ENCODE peak calls at places on chromosome 11, in four cellular contexts. H is choroid plexus epithelial cell, I is foreskin fibroblast, T is fibroblast of lung. L is an unnamed sample.

GRCh38 chr11:112421854-112422253 is 161.2 kb upstream of the PLET1 start:
- DNase-seq in I (no peak), H (no peak), T (no peak), L (no peak)

GRCh38 chr11:69403556-69404215 is 77.8 kb upstream of the LINC01488 start:
- DNase-seq in H (peak; percentile 45), I (peak; percentile 61), T (peak; percentile 52), L (no peak)

GRCh38 chr11:76209956-76210885 is 3.9 kb upstream of the WNT11 start:
- DNase-seq in T (peak; percentile 78), I (peak; percentile 67), H (peak; percentile 83), L (peak; percentile 47)

GRCh38 chr11:61616443-61616842 is 35.6 kb upstream of the SYT7 start:
- DNase-seq in H (peak; percentile 31), T (peak; percentile 83), I (peak; percentile 68), L (no peak)

GRCh38 chr11:46330154-46330886 is 16.9 kb upstream of the DGKZ start:
- DNase-seq in T (no peak), H (peak; percentile 25), I (no peak), L (no peak)

GRCh38 chr11:128942807-128943430 is at the start of gene TP53AIP1:
- DNase-seq in T (no peak), H (no peak), I (no peak), L (no peak)

GRCh38 chr11:75105462-75105925 is 8.8 kb upstream of the OR2AT4 start:
- DNase-seq in T (peak; percentile 24), I (no peak), H (peak; percentile 58), L (no peak)

GRCh38 chr11:60921259-60921658 is 3.0 kb upstream of the TMEM132A start:
- DNase-seq in T (no peak), I (no peak), H (no peak), L (no peak)

GRCh38 chr11:68269414-68270081 is 2.2 kb downstream of the C11orf24 start:
- DNase-seq in I (peak; percentile 72), H (peak; percentile 86), T (peak; percentile 95), L (no peak)

GRCh38 chr11:79098096-79098495 is 342.7 kb downstream of the TENM4 start:
- DNase-seq in H (no peak), I (no peak), T (no peak), L (no peak)

GRCh38 chr11:69280994-69281393 is 13.0 kb upstream of the MYEOV start:
- DNase-seq in T (peak; percentile 94), I (peak; percentile 86), H (peak; percentile 81), L (peak; percentile 69)

GRCh38 chr11:65506316-65506769 is 7.5 kb downstream of the MALAT1 start:
- DNase-seq in I (no peak), H (no peak), T (no peak), L (no peak)

GRCh38 chr11:67345247-67345948 is 7.9 kb downstream of the POLD4 start:
- DNase-seq in I (no peak), T (no peak), H (no peak), L (no peak)

GRCh38 chr11:133946541-133947297 is 10.0 kb downstream of the IGSF9B start:
- DNase-seq in T (no peak), I (no peak), H (no peak), L (no peak)

GRCh38 chr11:64712430-64713030 is 10.5 kb downstream of the NRXN2 start:
- DNase-seq in H (no peak), I (no peak), T (no peak), L (no peak)

GRCh38 chr11:125903753-125904659 is at the start of gene DDX25:
- DNase-seq in T (no peak), I (no peak), H (no peak), L (no peak)

GRCh38 chr11:108669711-108670110 is 4.8 kb downstream of the DDX10 start:
- DNase-seq in H (no peak), T (peak; percentile 50), I (no peak), L (no peak)

GRCh38 chr11:61827573-61828378 is at the start of gene FADS2:
- DNase-seq in T (peak; percentile 98), H (peak; percentile 94), I (peak; percentile 99), L (peak; percentile 92)

GRCh38 chr11:128341280-128341679 is 246.1 kb downstream of the ETS1 start:
- DNase-seq in T (no peak), I (no peak), H (peak; percentile 56), L (no peak)

GRCh38 chr11:63683133-63683991 is 2.1 kb downstream of the RTN3 start:
- DNase-seq in H (no peak), T (peak; percentile 65), I (no peak), L (no peak)

GRCh38 chr11:126718319-126718718 is 282.3 kb downstream of the KIRREL3 start:
- DNase-seq in I (peak; percentile 17), H (no peak), T (no peak), L (no peak)

GRCh38 chr11:72668645-72669347 is 5.4 kb downstream of the PDE2A start:
- DNase-seq in H (no peak), I (no peak), T (peak; percentile 12), L (no peak)

GRCh38 chr11:120024046-120024445 is 113.9 kb downstream of the TRIM29 start:
- DNase-seq in T (no peak), H (peak; percentile 7), I (no peak), L (no peak)

GRCh38 chr11:79402912-79403311 is 37.9 kb downstream of the TENM4 start:
- DNase-seq in T (no peak), I (no peak), H (no peak), L (no peak)

GRCh38 chr11:118924591-118925585 is 838 bp downstream of the BCL9L start:
- DNase-seq in H (peak; percentile 53), T (peak; percentile 42), I (no peak), L (no peak)

GRCh38 chr11:2381494-2382128 is 4.5 kb downstream of the CD81 start:
- DNase-seq in I (no peak), H (no peak), T (no peak), L (no peak)

GRCh38 chr11:7595951-7596350 is 77.3 kb downstream of the CYB5R2 start:
- DNase-seq in H (no peak), T (no peak), I (no peak), L (no peak)

GRCh38 chr11:31966846-31967245 is 124.0 kb upstream of the RCN1 start:
- DNase-seq in T (no peak), I (no peak), H (no peak), L (no peak)

GRCh38 chr11:46920709-46921108 is 2.4 kb upstream of the LRP4 start:
- DNase-seq in I (peak; percentile 98), T (peak; percentile 99), H (peak; percentile 89), L (peak; percentile 98)

GRCh38 chr11:61947486-61948210 is 2.5 kb upstream of the BEST1 start:
- DNase-seq in T (peak; percentile 68), H (peak; percentile 96), I (peak; percentile 82), L (peak; percentile 70)

GRCh38 chr11:61826930-61827572 is 1.0 kb upstream of the FADS2 start:
- DNase-seq in H (peak; percentile 38), I (no peak), T (no peak), L (no peak)

GRCh38 chr11:70549386-70549785 is 151.1 kb downstream of the CTTN start:
- DNase-seq in H (no peak), I (no peak), T (no peak), L (no peak)

GRCh38 chr11:120400564-120401364 is 64.6 kb downstream of the ARHGEF12 start:
- DNase-seq in H (peak; percentile 99), T (peak; percentile 99), I (peak; percentile 94), L (peak; percentile 96)

GRCh38 chr11:26028294-26028954 is 303.5 kb upstream of the ANO3 start:
- DNase-seq in I (peak; percentile 79), T (peak; percentile 58), H (peak; percentile 62), L (peak; percentile 39)

GRCh38 chr11:15852179-15852578 is 504.2 kb downstream of the SOX6 start:
- DNase-seq in H (peak; percentile 39), I (no peak), T (no peak), L (no peak)

GRCh38 chr11:45146072-45147016 is at the start of gene PRDM11:
- DNase-seq in H (peak; percentile 82), T (peak; percentile 74), I (peak; percentile 82), L (no peak)

GRCh38 chr11:32706985-32707736 is 87.3 kb downstream of the CCDC73 start:
- DNase-seq in H (peak; percentile 69), T (peak; percentile 91), I (peak; percentile 47), L (peak; percentile 49)

DNA sequence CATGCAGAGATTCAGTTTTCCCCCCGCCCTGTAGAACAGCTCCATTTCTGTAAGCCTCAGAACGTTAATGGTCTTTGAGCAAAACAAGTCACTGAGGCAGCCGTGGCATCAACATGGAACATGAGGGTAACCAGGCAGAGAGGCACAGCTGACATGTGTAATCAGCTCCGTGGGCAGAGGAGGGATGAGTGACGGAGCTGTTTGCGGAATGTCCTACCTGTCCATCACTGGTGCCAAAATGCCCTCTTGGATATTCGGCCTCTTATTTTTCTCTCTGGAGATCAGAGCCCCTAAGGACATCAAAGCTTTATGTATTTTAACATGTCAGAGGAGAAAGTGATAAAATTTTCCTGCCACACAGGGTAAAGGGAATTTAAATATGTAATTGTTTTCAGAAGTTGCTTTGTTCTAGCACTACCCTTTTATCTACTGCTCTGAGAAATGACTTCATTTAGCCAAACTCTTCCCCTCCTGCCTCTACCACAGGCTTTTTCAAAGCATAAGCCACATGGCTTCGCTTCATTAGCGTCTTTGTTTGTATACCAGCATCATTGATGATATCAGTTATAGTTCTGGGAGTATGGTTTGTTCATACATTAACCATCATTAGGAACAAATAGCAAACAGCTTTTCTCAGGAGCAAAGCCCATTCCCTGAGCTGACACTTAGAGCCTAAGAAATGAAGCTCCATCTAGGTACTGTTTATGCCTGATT is 32.9 kb downstream of the C11orf71 start:
- DNase-seq in H (no peak), I (no peak), T (peak; percentile 39), L (no peak)
- H3K4me3 ChIP-seq in H (no peak overlapping the region), I (no peak overlapping the region), T (no peak overlapping the region), L (no peak overlapping the region)

GRCh38 chr11:34639545-34639944 is 18.7 kb downstream of the EHF start:
- DNase-seq in H (no peak), T (no peak), I (no peak), L (no peak)
- H3K4me3 ChIP-seq in H (no peak overlapping the region), T (no peak overlapping the region), I (no peak overlapping the region), L (no peak overlapping the region)

GRCh38 chr11:130071211-130071712 is 1.6 kb downstream of the APLP2 start:
- DNase-seq in I (peak; percentile 33), T (peak; percentile 57), H (peak; percentile 43), L (no peak)
- H3K4me3 ChIP-seq in I (peak overlapping the region; percentile 75), T (peak overlapping the region; percentile 93), H (peak overlapping the region; percentile 79), L (peak overlapping the region; percentile 69)

GRCh38 chr11:689630-690029 is 5.4 kb downstream of the DEAF1 start:
- DNase-seq in T (no peak), H (peak; percentile 53), I (no peak), L (no peak)
- H3K4me3 ChIP-seq in T (no peak overlapping the region), H (no peak overlapping the region), I (no peak overlapping the region), L (no peak overlapping the region)